ENCODE peak calls at places on chromosomes 16 and 17, in four cellular contexts. J is testis; F is CD8-positive, alpha-beta T cell; B is heart left ventricle. Z is an unnamed sample. For H3K4me1, the result is how much of the 10 kb centered on the place peaks cover.

GRCh38 chr16:86651823-86652222 is 73.5 kb downstream of the FOXL1 start:
- DNase-seq in J (no peak), F (no peak), B (no peak), Z (no peak)

GRCh38 chr17:50476545-50477315 is 1.9 kb upstream of the RSAD1 start:
- DNase-seq in J (no peak), F (no peak), B (no peak), Z (no peak)

GRCh38 chr16:59478806-59479205 is 744.7 kb upstream of the GOT2 start:
- DNase-seq in J (no peak), F (no peak), B (no peak), Z (no peak)

GRCh38 chr17:67211742-67212141 is 33.3 kb downstream of the HELZ start:
- DNase-seq in J (no peak), F (no peak), B (no peak), Z (no peak)

GRCh38 chr16:86432691-86433090 is 77.6 kb upstream of the FOXF1 start:
- DNase-seq in J (no peak), F (no peak), B (no peak), Z (no peak)

GRCh38 chr16:66832661-66833305 is 2.0 kb upstream of the NAE1 start:
- DNase-seq in J (no peak), F (no peak), B (no peak), Z (no peak)

GRCh38 chr17:67466251-67466650 is 89.2 kb downstream of the PITPNC1 start:
- DNase-seq in J (no peak), F (no peak), B (no peak), Z (no peak)

GRCh38 chr16:57108432-57108831 is 16.0 kb downstream of the CPNE2 start:
- DNase-seq in J (no peak), F (no peak), B (no peak), Z (no peak)

GRCh38 chr17:38557836-38558750 is 47.7 kb downstream of the SRCIN1 start:
- DNase-seq in J (peak), F (peak), B (peak), Z (peak)

GRCh38 chr17:80872999-80873951 is 118.4 kb upstream of the CHMP6 start:
- DNase-seq in J (peak), F (no peak), B (peak), Z (peak)

GRCh38 chr16:4882261-4882632 is 35.0 kb downstream of the UBN1 start:
- DNase-seq in J (no peak), F (no peak), B (no peak), Z (no peak)

GRCh38 chr17:39270923-39271322 is 45.2 kb upstream of the STAC2 start:
- DNase-seq in J (peak), F (no peak), B (no peak), Z (no peak)

GRCh38 chr16:11016993-11017392 is 72.6 kb downstream of the CLEC16A start:
- DNase-seq in J (peak), F (no peak), B (peak), Z (peak)

GRCh38 chr16:47712276-47713224 is 251.4 kb downstream of the PHKB start:
- DNase-seq in J (no peak), F (no peak), B (no peak), Z (peak)

GRCh38 chr16:798666-799065 is 1.9 kb downstream of the GNG13 start:
- DNase-seq in J (no peak), F (no peak), B (no peak), Z (no peak)

GRCh38 chr17:32298298-32298697 is 32.7 kb downstream of the RHBDL3 start:
- DNase-seq in J (no peak), F (no peak), B (no peak), Z (no peak)

DNA sequence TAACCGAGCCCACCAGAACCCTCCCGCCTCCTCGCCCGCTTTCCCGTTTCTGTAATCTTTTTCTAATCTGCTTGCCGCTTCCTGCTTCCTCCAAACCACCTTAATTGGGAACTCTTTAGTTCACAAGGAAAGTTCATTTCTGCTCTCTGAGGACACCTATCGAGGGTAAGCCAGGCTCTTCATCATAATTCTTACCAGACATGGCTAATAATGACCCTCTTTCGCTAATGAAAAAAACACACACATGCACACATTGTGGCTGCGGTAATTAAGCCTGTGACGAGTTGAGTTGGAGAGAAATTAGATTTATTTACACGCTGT is 100.7 kb downstream of the ZNF423 start:
- DNase-seq in J (peak), F (no peak), B (no peak), Z (no peak)
- H3K4me3 ChIP-seq in J (no peak), F (no peak), B (peak), Z (no peak)

DNA sequence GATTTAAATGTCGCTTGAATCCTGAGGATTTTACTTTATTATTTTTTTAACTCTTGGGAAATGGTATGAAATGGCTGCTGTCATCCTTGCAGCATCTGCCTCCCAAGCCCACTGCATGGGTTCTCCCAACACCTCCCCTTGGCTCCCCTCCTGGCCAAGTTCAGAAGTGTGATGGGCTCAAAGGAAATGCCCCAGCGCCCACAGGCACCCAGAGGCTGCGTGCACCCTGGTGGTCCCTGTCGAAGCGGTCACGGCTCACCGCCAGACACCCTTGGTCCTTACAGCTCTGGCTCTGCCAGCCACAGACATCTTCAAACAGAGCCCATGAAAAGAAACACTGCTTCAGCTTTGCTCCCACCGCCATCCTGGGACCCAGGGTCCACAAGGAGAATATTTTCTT is 334.7 kb downstream of the SOX9 start:
- DNase-seq in J (no peak), F (no peak), B (no peak), Z (no peak)
- H3K4me1 ChIP-seq in J (under half), F (under half), B (under half), Z (under half)

GRCh38 chr16:88769617-88770458 is 15.2 kb downstream of the PIEZO1 start:
- DNase-seq in J (no peak), F (no peak), B (no peak), Z (no peak)
- H3K4me3 ChIP-seq in J (no peak), F (no peak), B (no peak), Z (no peak)

DNA sequence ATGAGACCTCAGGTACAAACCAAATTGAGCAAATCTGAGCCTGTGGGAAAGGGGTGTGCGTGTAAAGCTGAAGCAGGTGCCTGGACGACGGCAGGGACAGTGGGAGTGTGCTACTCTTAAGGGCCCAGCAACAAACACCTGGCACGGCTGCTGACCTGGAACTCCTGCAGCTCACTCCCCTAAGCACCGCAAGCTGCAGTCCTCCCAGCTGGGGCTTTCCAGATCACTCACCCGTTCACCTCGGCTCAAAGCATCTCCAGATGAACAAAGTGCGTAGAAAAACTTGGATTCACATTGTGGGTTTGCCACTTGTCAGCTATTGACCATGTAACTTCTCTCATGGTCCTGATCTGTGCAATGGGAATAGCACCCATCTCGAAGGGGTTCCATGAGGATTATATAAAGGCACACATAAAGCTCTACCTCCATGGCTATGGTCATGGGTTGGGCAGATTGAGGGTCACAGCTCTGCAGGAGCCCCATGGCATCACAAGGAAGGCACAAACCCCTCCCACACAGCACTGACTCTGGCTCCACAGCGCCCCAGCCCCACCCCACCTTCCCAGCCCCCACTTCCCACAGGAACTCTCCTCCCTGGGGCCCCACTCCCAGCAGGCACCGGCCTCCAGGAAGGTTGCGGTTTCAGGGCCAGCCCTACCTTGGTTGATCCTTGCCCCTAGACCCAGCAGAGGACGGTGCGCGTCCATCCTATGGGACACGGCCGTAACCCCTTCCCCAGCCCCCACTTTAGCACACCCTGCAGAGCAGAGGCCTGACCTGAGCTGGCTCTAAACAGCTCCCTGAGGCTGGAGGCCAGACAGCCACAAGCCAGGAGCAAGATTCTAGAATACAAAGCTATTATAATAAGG is 21.9 kb downstream of the ST3GAL2 start:
- DNase-seq in J (no peak), F (no peak), B (no peak), Z (no peak)
- H3K4me1 ChIP-seq in J (under half), F (under half), B (under half), Z (under half)

GRCh38 chr16:75567911-75568310 is 1.7 kb downstream of the GABARAPL2 start:
- DNase-seq in J (no peak), F (no peak), B (no peak), Z (no peak)
- H3K4me3 ChIP-seq in J (no peak), F (no peak), B (no peak), Z (peak)

Z was measured in adrenal gland.